ENCODE peak calls at places on chromosomes 5 and 9, in eight cellular contexts. One of them, this sample, is unnamed.

GRCh38 chr9:16179566-16179965 is 626.7 kb downstream of the CCDC171 start:
- DNase-seq in stimulated activated CD8-positive, alpha-beta memory T cell treated with anti-CD3 and anti-CD28 coated beads, Interleukin-15, amount 100 ng/mL, for 48 hours: peak; percentile 5
- DNase-seq in WTC11: no peak
- DNase-seq in LoVo: no peak
- DNase-seq in progenitor cell of endocrine pancreas: no peak
- DNase-seq in fibroblast of the conjunctiva: no peak
- DNase-seq in anterior cingulate cortex: no peak
- DNase-seq in endothelial cell: no peak
- DNase-seq in this sample: no peak

GRCh38 chr5:127072861-127073846 is at the start of gene C5orf63:
- DNase-seq in fibroblast of the conjunctiva: no peak
- DNase-seq in LoVo: peak; percentile 73
- DNase-seq in WTC11: peak; percentile 53
- DNase-seq in stimulated activated CD8-positive, alpha-beta memory T cell treated with anti-CD3 and anti-CD28 coated beads, Interleukin-15, amount 100 ng/mL, for 48 hours: peak; percentile 69
- DNase-seq in endothelial cell: peak; percentile 34
- DNase-seq in progenitor cell of endocrine pancreas: peak; percentile 39
- DNase-seq in anterior cingulate cortex: no peak
- DNase-seq in this sample: peak; percentile 46

GRCh38 chr5:57862471-57863282 is 380.1 kb upstream of the ACTBL2 start:
- DNase-seq in fibroblast of the conjunctiva: peak; percentile 17
- DNase-seq in WTC11: no peak
- DNase-seq in LoVo: no peak
- DNase-seq in progenitor cell of endocrine pancreas: no peak
- DNase-seq in anterior cingulate cortex: no peak
- DNase-seq in endothelial cell: no peak
- DNase-seq in stimulated activated CD8-positive, alpha-beta memory T cell treated with anti-CD3 and anti-CD28 coated beads, Interleukin-15, amount 100 ng/mL, for 48 hours: no peak
- DNase-seq in this sample: no peak

GRCh38 chr5:51336878-51337277 is 46.4 kb upstream of the ISL1 start:
- DNase-seq in LoVo: no peak
- DNase-seq in progenitor cell of endocrine pancreas: no peak
- DNase-seq in endothelial cell: no peak
- DNase-seq in anterior cingulate cortex: no peak
- DNase-seq in WTC11: no peak
- DNase-seq in stimulated activated CD8-positive, alpha-beta memory T cell treated with anti-CD3 and anti-CD28 coated beads, Interleukin-15, amount 100 ng/mL, for 48 hours: no peak
- DNase-seq in fibroblast of the conjunctiva: no peak
- DNase-seq in this sample: no peak

GRCh38 chr5:53430618-53431252 is 49.7 kb upstream of the FST start:
- DNase-seq in progenitor cell of endocrine pancreas: no peak
- DNase-seq in LoVo: no peak
- DNase-seq in stimulated activated CD8-positive, alpha-beta memory T cell treated with anti-CD3 and anti-CD28 coated beads, Interleukin-15, amount 100 ng/mL, for 48 hours: no peak
- DNase-seq in fibroblast of the conjunctiva: peak; percentile 77
- DNase-seq in WTC11: no peak
- DNase-seq in anterior cingulate cortex: no peak
- DNase-seq in endothelial cell: no peak
- DNase-seq in this sample: no peak

GRCh38 chr9:98215821-98216220 is 23.4 kb upstream of the CORO2A start:
- DNase-seq in stimulated activated CD8-positive, alpha-beta memory T cell treated with anti-CD3 and anti-CD28 coated beads, Interleukin-15, amount 100 ng/mL, for 48 hours: no peak
- DNase-seq in fibroblast of the conjunctiva: no peak
- DNase-seq in WTC11: peak; percentile 54
- DNase-seq in endothelial cell: peak; percentile 42
- DNase-seq in progenitor cell of endocrine pancreas: no peak
- DNase-seq in LoVo: no peak
- DNase-seq in anterior cingulate cortex: no peak
- DNase-seq in this sample: peak; percentile 88

GRCh38 chr5:141969783-141970741 is 1.2 kb downstream of the RNF14 start:
- DNase-seq in WTC11: no peak
- DNase-seq in LoVo: peak; percentile 40
- DNase-seq in endothelial cell: no peak
- DNase-seq in fibroblast of the conjunctiva: no peak
- DNase-seq in anterior cingulate cortex: no peak
- DNase-seq in progenitor cell of endocrine pancreas: no peak
- DNase-seq in stimulated activated CD8-positive, alpha-beta memory T cell treated with anti-CD3 and anti-CD28 coated beads, Interleukin-15, amount 100 ng/mL, for 48 hours: no peak
- DNase-seq in this sample: peak; percentile 37

GRCh38 chr9:128396970-128397613 is 23.6 kb upstream of the CERCAM start:
- DNase-seq in anterior cingulate cortex: no peak
- DNase-seq in WTC11: peak; percentile 39
- DNase-seq in endothelial cell: no peak
- DNase-seq in progenitor cell of endocrine pancreas: no peak
- DNase-seq in fibroblast of the conjunctiva: no peak
- DNase-seq in stimulated activated CD8-positive, alpha-beta memory T cell treated with anti-CD3 and anti-CD28 coated beads, Interleukin-15, amount 100 ng/mL, for 48 hours: no peak
- DNase-seq in LoVo: no peak
- DNase-seq in this sample: peak; percentile 89

GRCh38 chr5:132001647-132002561 is 9.6 kb downstream of the ACSL6 start:
- DNase-seq in endothelial cell: no peak
- DNase-seq in LoVo: no peak
- DNase-seq in fibroblast of the conjunctiva: no peak
- DNase-seq in anterior cingulate cortex: no peak
- DNase-seq in WTC11: no peak
- DNase-seq in stimulated activated CD8-positive, alpha-beta memory T cell treated with anti-CD3 and anti-CD28 coated beads, Interleukin-15, amount 100 ng/mL, for 48 hours: no peak
- DNase-seq in progenitor cell of endocrine pancreas: no peak
- DNase-seq in this sample: no peak

This sample was measured in H7.